ENCODE peak calls at places on chromosome 7, in five cellular contexts. K is psoas muscle; V is CD8-positive, alpha-beta T cell; Z is endothelial cell; E is right atrium auricular region. X is an unnamed sample.

GRCh38 chr7:64876792-64877713 is 26.0 kb upstream of the ZNF273 start:
- DNase-seq in K (peak), V (peak), Z (peak), E (peak), X (no peak)

GRCh38 chr7:55966851-55967250 is 2.5 kb downstream of the NIPSNAP2 start:
- DNase-seq in K (peak), V (no peak), Z (no peak), E (no peak), X (no peak)

GRCh38 chr7:23597908-23598224 is 684 bp downstream of the CCDC126 start:
- DNase-seq in K (no peak), V (no peak), Z (no peak), E (no peak), X (no peak)

GRCh38 chr7:147913239-147913638 is 677.3 kb upstream of the C7orf33 start:
- DNase-seq in K (no peak), V (no peak), Z (no peak), E (no peak), X (no peak)

GRCh38 chr7:50685445-50686070 is 97.1 kb downstream of the GRB10 start:
- DNase-seq in K (no peak), V (no peak), Z (no peak), E (no peak), X (no peak)

GRCh38 chr7:70585071-70585470 is 546.9 kb upstream of the GALNT17 start:
- DNase-seq in K (no peak), V (no peak), Z (no peak), E (no peak), X (no peak)

GRCh38 chr7:48563334-48563733 is 361.0 kb upstream of the CDC14C start:
- DNase-seq in K (no peak), V (no peak), Z (no peak), E (no peak), X (no peak)

GRCh38 chr7:31114593-31115343 is 62.7 kb downstream of the ADCYAP1R1 start:
- DNase-seq in K (no peak), V (peak), Z (peak), E (peak), X (no peak)

GRCh38 chr7:138898255-138898654 is 82.9 kb downstream of the KIAA1549 start:
- DNase-seq in K (no peak), V (peak), Z (no peak), E (no peak), X (no peak)

GRCh38 chr7:37923996-37924395 is 3.6 kb downstream of the EPDR1 start:
- DNase-seq in K (no peak), V (no peak), Z (no peak), E (no peak), X (no peak)

GRCh38 chr7:155066417-155066950 is 3.6 kb upstream of the HTR5A start:
- DNase-seq in K (peak), V (no peak), Z (peak), E (no peak), X (no peak)

GRCh38 chr7:149800169-149800555 is 26.8 kb upstream of the ZNF467 start:
- DNase-seq in K (no peak), V (no peak), Z (no peak), E (no peak), X (no peak)

GRCh38 chr7:149801002-149801566 is 27.7 kb upstream of the ZNF467 start:
- DNase-seq in K (no peak), V (no peak), Z (no peak), E (no peak), X (no peak)

GRCh38 chr7:149801816-149802215 is 28.4 kb upstream of the ZNF467 start:
- DNase-seq in K (no peak), V (no peak), Z (no peak), E (no peak), X (no peak)

GRCh38 chr7:149797771-149798170 is 24.4 kb upstream of the ZNF467 start:
- DNase-seq in K (no peak), V (no peak), Z (no peak), E (no peak), X (no peak)

GRCh38 chr7:149799397-149800168 is 26.2 kb upstream of the ZNF467 start:
- DNase-seq in K (no peak), V (peak), Z (peak), E (no peak), X (no peak)
- TF ChIP-seq CTCF in K (peak), V (peak), Z (peak), E (peak), X (no peak)

GRCh38 chr7:142784096-142784495 is 13.3 kb downstream of the PRSS2 start:
- DNase-seq in K (no peak), V (no peak), Z (no peak), E (no peak), X (no peak)
- TF ChIP-seq CTCF in K (no peak), V (no peak), Z (no peak), E (no peak), X (no peak)

GRCh38 chr7:28362812-28363211 is 49.5 kb upstream of the CREB5 start:
- DNase-seq in K (no peak), V (no peak), Z (no peak), E (no peak), X (no peak)

GRCh38 chr7:28360739-28361138 is 51.6 kb upstream of the CREB5 start:
- DNase-seq in K (no peak), V (no peak), Z (no peak), E (no peak), X (no peak)

GRCh38 chr7:28358423-28358868 is 53.9 kb upstream of the CREB5 start:
- DNase-seq in K (no peak), V (no peak), Z (no peak), E (no peak), X (no peak)

GRCh38 chr7:28369523-28369922 is 42.8 kb upstream of the CREB5 start:
- DNase-seq in K (no peak), V (no peak), Z (no peak), E (no peak), X (no peak)

GRCh38 chr7:28364082-28364481 is 48.2 kb upstream of the CREB5 start:
- DNase-seq in K (no peak), V (no peak), Z (no peak), E (no peak), X (no peak)
- TF ChIP-seq CTCF in K (peak), V (no peak), Z (peak), E (no peak), X (no peak)

DNA sequence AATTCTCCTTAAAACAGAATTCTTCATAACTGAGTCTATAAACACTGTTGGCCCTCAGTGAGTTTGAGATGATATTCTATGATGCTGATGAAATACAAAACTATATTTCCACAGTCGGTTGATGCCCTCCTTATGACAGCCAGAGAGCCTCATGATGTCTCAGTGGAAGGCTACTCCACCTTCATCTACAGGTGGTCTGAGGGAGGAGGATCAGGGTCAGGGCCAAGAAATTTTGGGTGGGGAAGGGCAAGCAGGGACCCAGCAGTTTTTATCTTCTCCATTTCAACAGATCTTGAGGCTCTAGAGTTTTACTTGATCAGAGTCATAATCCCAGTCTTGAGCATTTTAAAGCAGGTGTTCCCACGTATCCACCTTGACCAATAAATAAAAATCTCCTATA is 90.8 kb downstream of the CCDC71L start:
- DNase-seq in K (no peak), V (no peak), Z (no peak), E (no peak), X (no peak)
- TF ChIP-seq CTCF in K (no peak), V (no peak), Z (no peak), E (no peak), X (no peak)

GRCh38 chr7:132993377-132994013 is 88.4 kb downstream of the CHCHD3 start:
- DNase-seq in K (no peak), V (no peak), Z (no peak), E (no peak), X (no peak)
- TF ChIP-seq CTCF in K (no peak), V (no peak), Z (no peak), E (no peak), X (no peak)

GRCh38 chr7:151518781-151519044 is 982 bp downstream of the RHEB start:
- DNase-seq in K (no peak), V (no peak), Z (no peak), E (no peak), X (no peak)

GRCh38 chr7:151517601-151518104 is 2.0 kb downstream of the RHEB start:
- DNase-seq in K (no peak), V (no peak), Z (no peak), E (no peak), X (no peak)

GRCh38 chr7:151520419-151521229 is 929 bp upstream of the RHEB start:
- DNase-seq in K (peak), V (peak), Z (peak), E (no peak), X (no peak)

GRCh38 chr7:151519765-151520418 is at the start of gene RHEB:
- DNase-seq in K (peak), V (peak), Z (peak), E (peak), X (peak)

GRCh38 chr7:151518105-151518780 is 1.5 kb downstream of the RHEB start:
- DNase-seq in K (peak), V (peak), Z (peak), E (peak), X (no peak)
- TF ChIP-seq CTCF in K (peak), V (no peak), Z (no peak), E (peak), X (no peak)

DNA sequence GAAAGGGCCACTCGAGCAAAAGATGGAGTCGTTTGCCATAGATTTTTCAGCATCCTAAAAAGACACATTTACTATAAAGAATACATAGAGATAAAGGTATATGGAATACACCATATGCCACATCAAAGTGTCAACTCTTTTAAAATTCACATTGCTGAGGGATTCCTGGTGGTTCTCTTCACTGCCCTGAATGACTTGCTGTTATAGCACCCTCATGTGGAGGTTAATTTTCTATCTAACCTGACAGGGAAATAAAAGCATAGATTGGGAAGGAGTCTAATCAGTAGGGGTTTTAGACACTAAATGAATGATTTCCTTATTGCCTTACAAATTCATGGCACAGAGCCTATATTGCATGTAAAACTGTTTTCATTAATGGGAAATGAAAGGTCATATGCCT is 25.9 kb downstream of the DNAH11 start:
- DNase-seq in K (no peak), V (no peak), Z (no peak), E (no peak), X (no peak)
- TF ChIP-seq CTCF in K (peak), V (peak), Z (no peak), E (peak), X (no peak)

X was measured in omental fat pad.